ENCODE peak calls at places on chromosomes 12 and 14, in six cellular contexts. One of them, this sample, is unnamed.

GRCh38 chr12:497501-498160 is 37.9 kb downstream of the B4GALNT3 start:
- DNase-seq in mesendoderm: no peak
- DNase-seq in IMR-90: no peak
- DNase-seq in H9: peak; percentile 21
- DNase-seq in neuronal stem cell: peak; percentile 37
- DNase-seq in H1: no peak
- DNase-seq in this sample: no peak

GRCh38 chr12:96383371-96383770 is 16.9 kb downstream of the CDK17 start:
- DNase-seq in mesendoderm: no peak
- DNase-seq in IMR-90: no peak
- DNase-seq in H9: no peak
- DNase-seq in neuronal stem cell: no peak
- DNase-seq in H1: no peak
- DNase-seq in this sample: no peak

GRCh38 chr12:9971158-9971557 is at the start of gene CLEC12A:
- DNase-seq in mesendoderm: no peak
- DNase-seq in IMR-90: no peak
- DNase-seq in H9: no peak
- DNase-seq in neuronal stem cell: no peak
- DNase-seq in H1: no peak
- DNase-seq in this sample: no peak

GRCh38 chr12:108807476-108807875 is 49.9 kb downstream of the SSH1 start:
- DNase-seq in mesendoderm: no peak
- DNase-seq in IMR-90: no peak
- DNase-seq in H9: no peak
- DNase-seq in neuronal stem cell: no peak
- DNase-seq in H1: no peak
- DNase-seq in this sample: no peak

GRCh38 chr14:93133476-93133875 is 17.8 kb upstream of the ITPK1 start:
- DNase-seq in mesendoderm: no peak
- DNase-seq in IMR-90: peak; percentile 33
- DNase-seq in H9: no peak
- DNase-seq in neuronal stem cell: no peak
- DNase-seq in H1: no peak
- DNase-seq in this sample: peak; percentile 87

GRCh38 chr12:22064968-22065367 is 18.9 kb downstream of the CMAS start:
- DNase-seq in mesendoderm: no peak
- DNase-seq in IMR-90: no peak
- DNase-seq in H9: no peak
- DNase-seq in neuronal stem cell: no peak
- DNase-seq in H1: no peak
- DNase-seq in this sample: no peak

GRCh38 chr12:6821674-6822433 is at the start of gene GPR162:
- DNase-seq in mesendoderm: peak; percentile 84
- DNase-seq in IMR-90: peak; percentile 48
- DNase-seq in H9: peak; percentile 91
- DNase-seq in neuronal stem cell: peak; percentile 70
- DNase-seq in H1: peak; percentile 82
- DNase-seq in this sample: no peak

GRCh38 chr12:97758102-97758501 is 295.5 kb downstream of the RMST start:
- DNase-seq in mesendoderm: no peak
- DNase-seq in IMR-90: no peak
- DNase-seq in H9: no peak
- DNase-seq in neuronal stem cell: no peak
- DNase-seq in H1: no peak
- DNase-seq in this sample: no peak

GRCh38 chr14:64831419-64831818 is 48.3 kb downstream of the SPTB start:
- DNase-seq in mesendoderm: no peak
- DNase-seq in IMR-90: no peak
- DNase-seq in H9: no peak
- DNase-seq in neuronal stem cell: no peak
- DNase-seq in H1: no peak
- DNase-seq in this sample: no peak

GRCh38 chr12:122726056-122726558 is 4.5 kb downstream of the HCAR1 start:
- DNase-seq in mesendoderm: peak; percentile 92
- DNase-seq in IMR-90: no peak
- DNase-seq in H9: peak; percentile 45
- DNase-seq in neuronal stem cell: no peak
- DNase-seq in H1: no peak
- DNase-seq in this sample: peak; percentile 61

GRCh38 chr12:100955139-100955538 is 160.6 kb downstream of the ANO4 start:
- DNase-seq in mesendoderm: peak; percentile 92
- DNase-seq in IMR-90: peak; percentile 79
- DNase-seq in H9: peak; percentile 86
- DNase-seq in neuronal stem cell: no peak
- DNase-seq in H1: no peak
- DNase-seq in this sample: no peak

GRCh38 chr12:56127888-56128668 is at the start of gene ESYT1:
- DNase-seq in mesendoderm: peak; percentile 100
- DNase-seq in IMR-90: peak; percentile 100
- DNase-seq in H9: peak; percentile 100
- DNase-seq in neuronal stem cell: peak; percentile 100
- DNase-seq in H1: peak; percentile 97
- DNase-seq in this sample: peak; percentile 100
- H3K18ac ChIP-seq in mesendoderm: peak within 1 kb of the TSS; percentile 13
- H3K18ac ChIP-seq in IMR-90: peak within 1 kb of the TSS; percentile 7
- H3K18ac ChIP-seq in H9: peak within 1 kb of the TSS; percentile 74
- H3K18ac ChIP-seq in neuronal stem cell: peak within 1 kb of the TSS; percentile 95
- H3K18ac ChIP-seq in H1: peak within 1 kb of the TSS; percentile 85
- H3K18ac ChIP-seq in this sample: peak within 1 kb of the TSS; percentile 94

DNA sequence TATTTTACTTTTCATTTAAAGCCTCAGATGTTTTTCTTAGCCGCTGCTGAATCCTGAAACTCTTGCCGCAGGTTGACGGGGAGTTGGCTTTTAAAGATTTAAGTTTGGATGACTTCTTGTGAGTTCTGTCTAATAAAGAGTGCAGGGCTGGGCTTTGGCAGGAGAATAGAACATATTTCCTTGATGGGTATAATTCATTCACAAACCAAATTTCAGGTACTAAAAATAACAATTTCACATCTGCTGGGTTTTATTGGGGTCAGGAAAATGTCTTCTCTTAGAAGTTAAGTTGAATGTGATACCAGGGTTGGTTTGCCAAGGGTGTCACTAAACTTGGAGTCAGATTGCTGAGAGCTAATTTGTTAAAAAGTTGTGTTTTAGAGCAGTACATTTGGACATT is 9.7 kb downstream of the SP1 start:
- DNase-seq in mesendoderm: no peak
- DNase-seq in IMR-90: no peak
- DNase-seq in H9: no peak
- DNase-seq in neuronal stem cell: no peak
- DNase-seq in H1: no peak
- DNase-seq in this sample: no peak
- H3K23ac ChIP-seq in mesendoderm: no peak overlapping the region
- H3K23ac ChIP-seq in IMR-90: peak overlapping the region; percentile 28
- H3K23ac ChIP-seq in H9: no peak overlapping the region
- H3K23ac ChIP-seq in neuronal stem cell: no peak overlapping the region
- H3K23ac ChIP-seq in H1: no peak overlapping the region
- H3K23ac ChIP-seq in this sample: no peak overlapping the region

GRCh38 chr12:15074351-15074750 is 101.5 kb downstream of the PDE6H start:
- DNase-seq in mesendoderm: no peak
- DNase-seq in IMR-90: peak; percentile 4
- DNase-seq in H9: no peak
- DNase-seq in neuronal stem cell: no peak
- DNase-seq in H1: no peak
- DNase-seq in this sample: no peak
- H3K18ac ChIP-seq in mesendoderm: no peak overlapping the region
- H3K18ac ChIP-seq in IMR-90: no peak overlapping the region
- H3K18ac ChIP-seq in H9: no peak overlapping the region
- H3K18ac ChIP-seq in neuronal stem cell: no peak overlapping the region
- H3K18ac ChIP-seq in H1: no peak overlapping the region
- H3K18ac ChIP-seq in this sample: no peak overlapping the region

DNA sequence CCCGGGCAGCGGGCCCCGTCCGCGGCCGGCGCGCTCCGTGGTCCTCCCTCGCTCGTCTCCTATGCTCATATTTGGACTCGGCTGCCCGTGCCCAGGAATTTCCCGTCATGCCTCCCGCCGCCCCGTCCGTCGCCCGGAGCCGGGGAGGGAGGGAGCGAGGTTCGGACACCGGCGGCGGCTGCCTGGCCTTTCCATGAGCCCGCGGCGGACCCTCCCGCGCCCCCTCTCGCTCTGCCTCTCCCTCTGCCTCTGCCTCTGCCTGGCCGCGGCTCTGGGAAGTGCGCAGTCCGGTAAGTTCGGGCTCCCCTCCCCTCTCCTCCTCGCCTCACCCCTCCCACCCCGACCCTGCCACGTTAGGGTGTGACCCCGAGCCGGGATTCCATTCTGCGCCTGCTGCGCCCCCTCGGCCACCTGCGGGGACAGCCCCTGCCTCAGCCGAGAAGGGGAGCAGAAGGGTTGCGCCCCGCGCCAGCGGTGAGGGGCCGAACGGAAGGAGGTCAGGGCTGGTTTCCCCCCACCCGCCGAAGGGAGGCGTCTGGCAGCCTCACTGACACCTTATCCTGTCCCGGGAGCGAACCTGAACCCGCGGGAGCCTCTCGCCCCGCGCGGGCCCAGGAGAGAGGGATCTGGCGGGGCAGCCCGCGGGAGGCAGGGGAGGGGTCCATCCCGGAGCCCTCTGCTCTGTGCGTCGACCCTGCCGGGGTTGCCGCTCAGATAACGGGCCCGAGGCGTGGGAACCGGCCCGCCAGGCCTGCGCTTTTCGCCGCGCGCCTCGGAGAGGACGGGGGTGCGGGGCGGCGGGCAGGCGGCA is at the start of gene MSRB3:
- DNase-seq in mesendoderm: peak; percentile 83
- DNase-seq in IMR-90: peak; percentile 70
- DNase-seq in H9: peak; percentile 82
- DNase-seq in neuronal stem cell: peak; percentile 70
- DNase-seq in H1: peak; percentile 85
- DNase-seq in this sample: peak; percentile 7
- H3K23ac ChIP-seq in mesendoderm: no peak within 1 kb of the TSS
- H3K23ac ChIP-seq in IMR-90: peak within 1 kb of the TSS; percentile 94
- H3K23ac ChIP-seq in H9: no peak within 1 kb of the TSS
- H3K23ac ChIP-seq in neuronal stem cell: peak within 1 kb of the TSS; percentile 81
- H3K23ac ChIP-seq in H1: no peak within 1 kb of the TSS
- H3K23ac ChIP-seq in this sample: no peak within 1 kb of the TSS

GRCh38 chr12:56266634-56267442 is at the start of gene COQ10A:
- DNase-seq in mesendoderm: peak; percentile 96
- DNase-seq in IMR-90: peak; percentile 82
- DNase-seq in H9: peak; percentile 96
- DNase-seq in neuronal stem cell: peak; percentile 87
- DNase-seq in H1: peak; percentile 95
- DNase-seq in this sample: peak; percentile 80
- H3K18ac ChIP-seq in mesendoderm: no peak within 1 kb of the TSS
- H3K18ac ChIP-seq in IMR-90: no peak within 1 kb of the TSS
- H3K18ac ChIP-seq in H9: peak within 1 kb of the TSS; percentile 89
- H3K18ac ChIP-seq in neuronal stem cell: peak within 1 kb of the TSS; percentile 97
- H3K18ac ChIP-seq in H1: peak within 1 kb of the TSS; percentile 93
- H3K18ac ChIP-seq in this sample: peak within 1 kb of the TSS; percentile 44